ENCODE peak calls at places on chromosomes 5 and 9, in eight cellular contexts. U is naive thymus-derived CD8-positive, alpha-beta T cell; O is erythroblast; H is thoracic aorta; V is anterior cingulate cortex; Z is T-helper 9 cell; E is memory B cell; M is stimulated activated CD8-positive, alpha-beta memory T cell treated with anti-CD3 and anti-CD28 coated beads, Interleukin-15, amount 100 ng/mL, for 48 hours. X is an unnamed sample.

GRCh38 chr5:7396169-7397004 is 449 bp downstream of the ADCY2 start:
- DNase-seq in M (no peak), H (no peak), U (no peak), E (no peak), Z (no peak), V (no peak), O (no peak), X (no peak)

GRCh38 chr5:72141440-72142271 is 34.4 kb downstream of the MAP1B start:
- DNase-seq in V (no peak), Z (no peak), E (no peak), O (no peak), M (no peak), H (peak; percentile 55), U (no peak), X (peak; percentile 68)

GRCh38 chr5:73433982-73434342 is 14.6 kb downstream of the FOXD1 start:
- DNase-seq in V (no peak), H (no peak), E (no peak), M (no peak), O (no peak), Z (no peak), U (no peak), X (no peak)

GRCh38 chr5:62082370-62082778 is 223.6 kb upstream of the KIF2A start:
- DNase-seq in O (no peak), E (no peak), H (no peak), U (no peak), Z (no peak), M (no peak), V (no peak), X (no peak)

GRCh38 chr5:116578676-116579075 is 4.1 kb upstream of the SEMA6A start:
- DNase-seq in H (no peak), M (no peak), V (no peak), E (no peak), O (no peak), Z (no peak), U (no peak), X (no peak)

GRCh38 chr9:14417230-14417629 is 103.3 kb upstream of the NFIB start:
- DNase-seq in U (no peak), O (no peak), V (no peak), Z (no peak), H (no peak), M (no peak), E (no peak), X (no peak)

GRCh38 chr5:164597293-164597900 is 1092.0 kb downstream of the MAT2B start:
- DNase-seq in E (no peak), V (no peak), O (peak; percentile 2), H (no peak), Z (no peak), M (no peak), U (no peak), X (peak; percentile 34)

GRCh38 chr9:138015021-138015829 is 137.6 kb downstream of the CACNA1B start:
- DNase-seq in Z (no peak), M (no peak), U (no peak), V (no peak), O (no peak), H (no peak), E (no peak), X (no peak)

GRCh38 chr9:16252631-16253030 is 617.8 kb downstream of the BNC2 start:
- DNase-seq in M (no peak), H (no peak), V (no peak), O (no peak), U (no peak), E (no peak), Z (no peak), X (no peak)

GRCh38 chr5:32027093-32027716 is 146.9 kb downstream of the GOLPH3 start:
- DNase-seq in O (no peak), M (no peak), U (no peak), E (no peak), V (peak; percentile 48), H (no peak), Z (no peak), X (no peak)

GRCh38 chr5:149902177-149902576 is 42.4 kb downstream of the PDE6A start:
- DNase-seq in M (no peak), E (no peak), H (no peak), V (no peak), U (no peak), Z (no peak), O (peak; percentile 33), X (no peak)

GRCh38 chr9:137866226-137867141 is 11.1 kb upstream of the CACNA1B start:
- DNase-seq in H (no peak), M (no peak), U (no peak), V (no peak), Z (no peak), E (no peak), O (no peak), X (no peak)

GRCh38 chr5:51632794-51633193 is 249.5 kb downstream of the ISL1 start:
- DNase-seq in O (no peak), E (no peak), Z (no peak), U (no peak), H (no peak), V (peak; percentile 0), M (no peak), X (no peak)

GRCh38 chr5:172648008-172648359 is 6.9 kb downstream of the NEURL1B start:
- DNase-seq in H (no peak), U (no peak), V (no peak), E (no peak), Z (no peak), O (no peak), M (no peak), X (no peak)

GRCh38 chr5:74009502-74009901 is 383.5 kb downstream of the ARHGEF28 start:
- DNase-seq in M (no peak), V (no peak), Z (no peak), U (no peak), E (no peak), H (no peak), O (no peak), X (no peak)

GRCh38 chr5:40601198-40601868 is 78.4 kb upstream of the PTGER4 start:
- DNase-seq in O (no peak), E (no peak), M (no peak), V (no peak), U (no peak), Z (no peak), H (no peak), X (no peak)

X was measured in testis.